ENCODE peak calls at places on chromosomes 11 and 22, in five cellular contexts. L is GM23248, K is left lung, B is A549, O is T-cell. Z is an unnamed sample.
A peak's percentile ranks its signal among the peaks of the same experiment; 100 is the strongest.

GRCh38 chr11:18650859-18651557 is 16.9 kb upstream of the SPTY2D1 start:
- DNase-seq in L (peak; percentile 66), B (peak; percentile 80), O (no peak), K (no peak), Z (peak; percentile 51)

GRCh38 chr22:43239102-43239875 is 52.4 kb upstream of the TTLL12 start:
- DNase-seq in B (no peak), K (no peak), L (no peak), O (no peak), Z (no peak)

GRCh38 chr11:118789501-118790356 is 1.2 kb downstream of the DDX6 start:
- DNase-seq in O (peak; percentile 41), B (peak; percentile 12), L (peak; percentile 60), K (no peak), Z (no peak)

GRCh38 chr11:114134870-114135269 is 75.4 kb downstream of the ZBTB16 start:
- DNase-seq in O (no peak), L (peak; percentile 97), B (no peak), K (no peak), Z (no peak)

GRCh38 chr11:118003456-118003855 is 17.3 kb downstream of the IL10RA start:
- DNase-seq in O (no peak), K (no peak), B (no peak), L (no peak), Z (no peak)

GRCh38 chr11:67271548-67272284 is 5.4 kb downstream of the GRK2 start:
- DNase-seq in L (no peak), B (no peak), K (peak; percentile 85), O (no peak), Z (peak; percentile 55)

GRCh38 chr11:126495281-126495680 is 139.8 kb downstream of the ST3GAL4 start:
- DNase-seq in B (no peak), O (no peak), K (no peak), L (no peak), Z (no peak)

GRCh38 chr11:1281974-1282365 is 27.5 kb downstream of the TOLLIP start:
- DNase-seq in B (no peak), L (peak; percentile 47), O (no peak), K (no peak), Z (peak; percentile 22)

GRCh38 chr22:33851240-33851639 is 69.0 kb downstream of the LARGE1 start:
- DNase-seq in K (no peak), L (peak; percentile 66), O (no peak), B (no peak), Z (no peak)

GRCh38 chr11:65086809-65087208 is 2.8 kb downstream of the ZFPL1 start:
- DNase-seq in B (no peak), L (no peak), O (no peak), K (no peak), Z (no peak)

GRCh38 chr11:1852885-1853284 is at the start of gene LSP1:
- DNase-seq in K (peak; percentile 88), B (no peak), O (peak; percentile 84), L (no peak), Z (peak; percentile 80)

GRCh38 chr11:86244063-86244521 is 461 bp upstream of the EED start:
- DNase-seq in L (peak; percentile 95), B (peak; percentile 91), O (peak; percentile 81), K (peak; percentile 92), Z (peak; percentile 91)

GRCh38 chr11:71247551-71248250 is 4.7 kb downstream of the SHANK2 start:
- DNase-seq in K (no peak), L (no peak), B (no peak), O (no peak), Z (no peak)

GRCh38 chr11:13224324-13224723 is 53.3 kb upstream of the BMAL1 start:
- DNase-seq in B (no peak), L (no peak), O (no peak), K (no peak), Z (no peak)

GRCh38 chr11:34773826-34774225 is 142.4 kb downstream of the APIP start:
- DNase-seq in B (no peak), L (no peak), O (no peak), K (no peak), Z (no peak)

GRCh38 chr11:44275961-44276550 is 33.9 kb downstream of the ALX4 start:
- DNase-seq in B (no peak), L (no peak), K (no peak), O (no peak), Z (no peak)

GRCh38 chr11:17934194-17934593 is 78.7 kb downstream of the SERGEF start:
- DNase-seq in L (no peak), O (no peak), K (no peak), B (no peak), Z (no peak)

GRCh38 chr11:58711832-58712231 is 19.9 kb downstream of the GLYAT start:
- DNase-seq in O (no peak), L (no peak), K (no peak), B (no peak), Z (no peak)